ENCODE peak calls at places on chromosomes 11 and 22, in eight cellular contexts. W, U, Q, C, O, A, B and L are unnamed samples. For H3K27me3, the result is how much of the 10 kb centered on the place peaks cover.

GRCh38 chr11:75031771-75032549 is 43.2 kb downstream of the NEU3 start:
- DNase-seq in O (no peak), A (peak), Q (peak), B (peak), U (no peak), C (peak), W (peak), L (peak)

GRCh38 chr11:111148953-111149352 is 96.6 kb upstream of the POU2AF2 start:
- DNase-seq in U (no peak), B (no peak), C (no peak), A (no peak), O (no peak), Q (peak), W (no peak), L (no peak)

GRCh38 chr11:28819741-28820140 is 711.6 kb downstream of the METTL15 start:
- DNase-seq in O (no peak), C (no peak), W (no peak), Q (no peak), U (no peak), B (no peak), A (no peak), L (no peak)

GRCh38 chr11:85595285-85595884 is 31.8 kb downstream of the DLG2 start:
- DNase-seq in A (peak), U (peak), Q (peak), C (peak), W (peak), B (peak), O (peak), L (no peak)

GRCh38 chr11:40337118-40337517 is 1122.3 kb downstream of the LRRC4C start:
- DNase-seq in A (no peak), O (no peak), W (no peak), B (no peak), Q (no peak), C (no peak), U (no peak), L (no peak)

GRCh38 chr11:61775606-61776554 is 16.5 kb downstream of the TMEM258 start:
- DNase-seq in C (no peak), U (no peak), Q (peak), B (no peak), W (no peak), O (no peak), A (no peak), L (no peak)

GRCh38 chr11:78022397-78023396 is at the start of gene KCTD14:
- DNase-seq in W (peak), C (no peak), Q (peak), A (no peak), B (peak), U (no peak), O (no peak), L (no peak)

GRCh38 chr11:124113890-124114289 is 1.4 kb upstream of the VWA5A start:
- DNase-seq in B (no peak), Q (no peak), O (no peak), W (no peak), U (no peak), A (no peak), C (no peak), L (no peak)

GRCh38 chr22:49515486-49515885 is 312.2 kb downstream of the BRD1 start:
- DNase-seq in W (no peak), A (no peak), C (no peak), U (no peak), O (no peak), Q (no peak), B (peak), L (no peak)

GRCh38 chr11:118930152-118930712 is 4.5 kb upstream of the BCL9L start:
- DNase-seq in O (peak), C (peak), W (peak), A (peak), Q (peak), B (peak), U (peak), L (peak)

GRCh38 chr11:81278986-81279385 is 1454.7 kb downstream of the FAM181B start:
- DNase-seq in U (no peak), W (no peak), A (no peak), O (no peak), B (no peak), Q (no peak), C (no peak), L (no peak)

GRCh38 chr11:15139101-15139770 is 24.5 kb downstream of the INSC start:
- DNase-seq in C (no peak), A (no peak), U (no peak), W (no peak), Q (no peak), B (no peak), O (no peak), L (no peak)

GRCh38 chr11:94854770-94855633 is 86.8 kb downstream of the AMOTL1 start:
- DNase-seq in W (no peak), Q (no peak), B (no peak), O (no peak), C (no peak), A (no peak), U (no peak), L (no peak)

GRCh38 chr11:71293961-71294782 is 41.8 kb upstream of the SHANK2 start:
- DNase-seq in B (no peak), W (no peak), A (no peak), U (no peak), C (no peak), Q (no peak), O (no peak), L (no peak)

GRCh38 chr22:47850644-47851151 is 1088.2 kb downstream of the TBC1D22A start:
- DNase-seq in Q (no peak), B (no peak), U (no peak), C (no peak), A (peak), O (no peak), W (no peak), L (no peak)

GRCh38 chr22:49906071-49906798 is 12.0 kb downstream of the ALG12 start:
- DNase-seq in B (no peak), A (no peak), W (no peak), C (no peak), Q (no peak), O (no peak), U (no peak), L (no peak)

GRCh38 chr11:39741066-39741465 is 1718.4 kb downstream of the LRRC4C start:
- DNase-seq in B (no peak), O (no peak), C (no peak), W (no peak), Q (no peak), A (no peak), U (no peak), L (no peak)

GRCh38 chr11:125902927-125903752 is at the start of gene PUS3:
- DNase-seq in W (peak), C (peak), O (no peak), A (peak), Q (peak), U (peak), B (peak), L (peak)

DNA sequence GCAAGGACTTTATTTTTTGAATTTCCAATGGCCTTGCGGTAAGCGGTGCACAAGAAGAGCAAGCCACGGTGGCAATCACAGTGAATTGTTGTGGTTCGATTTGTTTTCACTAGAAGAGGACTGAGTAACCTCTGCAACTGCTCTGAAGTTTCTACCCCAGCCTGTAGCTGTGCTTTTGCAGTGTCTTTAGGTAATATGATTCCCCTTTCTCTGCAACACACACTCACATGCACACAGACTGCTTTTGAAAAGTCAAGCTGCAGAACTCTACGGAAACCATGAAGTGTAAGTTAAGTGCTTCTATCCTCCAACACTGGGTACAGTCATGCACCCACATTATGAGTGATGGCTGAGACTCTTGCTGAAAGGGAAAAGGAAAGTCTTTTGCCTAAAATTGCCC is 38.4 kb downstream of the CD44 start:
- DNase-seq in Q (no peak), W (no peak), A (no peak), C (no peak), U (no peak), O (no peak), B (no peak), L (no peak)
- TF ChIP-seq REST in Q (no peak), W (no peak), A (no peak), C (no peak), U (no peak), O (no peak), B (no peak), L (no peak)

GRCh38 chr22:39924286-39924685 is 23.4 kb downstream of the GRAP2 start:
- DNase-seq in O (no peak), U (no peak), W (no peak), C (no peak), B (no peak), Q (no peak), A (no peak), L (no peak)
- H3K27me3 ChIP-seq in O (under half), U (under half), W (under half), C (half or more), B (under half), Q (under half), A (under half), L (under half)

GRCh38 chr11:68761801-68762200 is 10.5 kb upstream of the TESMIN start:
- DNase-seq in B (no peak), U (no peak), A (no peak), W (no peak), C (no peak), Q (no peak), O (no peak), L (no peak)

GRCh38 chr11:68763926-68764657 is 12.8 kb upstream of the TESMIN start:
- DNase-seq in C (no peak), B (no peak), O (no peak), Q (peak), U (no peak), W (no peak), A (no peak), L (no peak)

GRCh38 chr11:68762481-68762880 is 11.2 kb upstream of the TESMIN start:
- DNase-seq in C (no peak), B (no peak), O (no peak), A (no peak), U (no peak), Q (no peak), W (no peak), L (no peak)

GRCh38 chr11:68764746-68765145 is 13.4 kb upstream of the TESMIN start:
- DNase-seq in C (no peak), A (no peak), B (no peak), O (no peak), U (no peak), Q (no peak), W (no peak), L (no peak)

DNA sequence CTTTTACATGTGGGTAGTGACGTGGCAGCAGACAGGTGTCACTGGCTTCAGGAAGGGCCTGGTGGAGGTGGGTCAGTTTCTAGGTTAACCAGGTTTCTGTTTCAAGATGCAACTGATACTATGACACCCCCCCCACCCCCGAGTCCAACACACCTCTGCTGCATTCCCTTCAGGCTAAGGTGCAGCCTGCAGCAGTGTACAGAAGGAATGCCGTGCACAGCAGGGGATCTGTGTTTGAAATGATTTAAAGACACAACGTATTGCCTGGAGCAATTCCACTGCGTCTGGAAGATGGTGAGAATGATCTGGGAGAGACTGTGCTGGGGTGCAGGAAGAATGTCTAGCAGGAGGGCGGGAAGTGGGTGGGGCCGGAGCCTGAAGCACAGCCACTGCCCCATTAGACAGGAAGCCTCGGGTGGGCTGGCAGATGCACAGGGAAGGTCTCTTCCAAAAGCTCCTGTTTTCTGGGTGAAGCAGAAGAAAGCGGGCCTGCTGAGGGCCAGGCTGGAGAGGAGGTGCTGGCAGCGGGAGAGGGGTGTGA is 11.9 kb upstream of the TESMIN start:
- DNase-seq in Q (peak), C (no peak), B (no peak), U (no peak), W (peak), O (no peak), A (no peak), L (no peak)
- TF ChIP-seq REST in Q (no peak), C (no peak), B (no peak), U (no peak), W (no peak), O (no peak), A (no peak), L (no peak)

DNA sequence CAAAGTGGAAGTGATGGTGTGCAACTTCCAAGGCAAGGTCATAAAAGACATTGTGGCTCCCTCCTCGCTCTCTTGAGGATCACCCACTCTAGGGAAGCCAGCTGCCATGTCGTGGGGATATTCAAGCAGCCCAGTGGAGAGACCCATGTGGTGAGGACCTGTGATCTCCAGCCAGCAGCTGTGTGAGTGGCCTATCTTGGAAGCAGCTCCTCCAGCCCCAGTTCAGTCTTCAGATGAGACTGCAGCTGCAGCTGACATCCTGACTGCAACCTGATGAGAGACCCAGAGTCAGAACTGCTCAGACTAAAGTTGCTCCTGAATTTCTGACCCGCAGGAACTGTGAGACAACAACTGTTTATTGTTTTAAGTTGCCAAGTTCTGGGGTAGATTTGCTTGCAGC is 86.4 kb upstream of the GRK3 start:
- DNase-seq in U (no peak), A (no peak), Q (no peak), O (no peak), B (no peak), W (no peak), C (no peak), L (no peak)
- H3K27me3 ChIP-seq in U (under half), A (under half), Q (under half), O (under half), B (under half), W (under half), C (under half), L (under half)

GRCh38 chr11:45665933-45666647 is 668 bp upstream of the CHST1 start:
- DNase-seq in U (no peak), W (no peak), C (no peak), O (no peak), Q (no peak), A (no peak), B (no peak), L (no peak)
- TF ChIP-seq REST in U (no peak), W (no peak), C (no peak), O (no peak), Q (no peak), A (no peak), B (no peak), L (no peak)

DNA sequence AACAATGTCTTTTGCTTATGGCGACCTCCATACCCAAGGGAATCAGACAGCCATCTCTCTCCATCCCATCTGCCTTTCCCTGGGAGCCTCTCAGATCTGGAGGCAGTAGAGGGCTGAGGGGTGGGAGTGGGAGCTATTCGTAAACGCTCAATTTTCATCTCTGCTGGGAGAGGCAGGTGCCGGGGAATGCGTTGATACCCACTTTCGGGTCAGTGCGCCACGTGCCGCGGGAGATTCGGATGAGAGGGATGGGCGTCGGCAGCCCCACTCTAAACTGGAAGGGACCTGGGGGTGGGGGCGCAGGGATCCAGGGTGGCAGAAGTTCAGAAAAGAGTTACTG is 1.4 kb downstream of the ADAMTS8 start:
- DNase-seq in Q (no peak), C (no peak), W (no peak), U (no peak), A (no peak), B (no peak), O (no peak), L (no peak)
- H3K27me3 ChIP-seq in Q (half or more), C (half or more), W (under half), U (under half), A (half or more), B (half or more), O (under half), L (under half)

GRCh38 chr11:115676206-115676605 is 172.0 kb upstream of the CADM1 start:
- DNase-seq in O (no peak), C (no peak), W (peak), A (no peak), U (no peak), B (no peak), Q (no peak), L (no peak)
- TF ChIP-seq REST in O (no peak), C (no peak), W (no peak), A (no peak), U (no peak), B (no peak), Q (no peak), L (no peak)

DNA sequence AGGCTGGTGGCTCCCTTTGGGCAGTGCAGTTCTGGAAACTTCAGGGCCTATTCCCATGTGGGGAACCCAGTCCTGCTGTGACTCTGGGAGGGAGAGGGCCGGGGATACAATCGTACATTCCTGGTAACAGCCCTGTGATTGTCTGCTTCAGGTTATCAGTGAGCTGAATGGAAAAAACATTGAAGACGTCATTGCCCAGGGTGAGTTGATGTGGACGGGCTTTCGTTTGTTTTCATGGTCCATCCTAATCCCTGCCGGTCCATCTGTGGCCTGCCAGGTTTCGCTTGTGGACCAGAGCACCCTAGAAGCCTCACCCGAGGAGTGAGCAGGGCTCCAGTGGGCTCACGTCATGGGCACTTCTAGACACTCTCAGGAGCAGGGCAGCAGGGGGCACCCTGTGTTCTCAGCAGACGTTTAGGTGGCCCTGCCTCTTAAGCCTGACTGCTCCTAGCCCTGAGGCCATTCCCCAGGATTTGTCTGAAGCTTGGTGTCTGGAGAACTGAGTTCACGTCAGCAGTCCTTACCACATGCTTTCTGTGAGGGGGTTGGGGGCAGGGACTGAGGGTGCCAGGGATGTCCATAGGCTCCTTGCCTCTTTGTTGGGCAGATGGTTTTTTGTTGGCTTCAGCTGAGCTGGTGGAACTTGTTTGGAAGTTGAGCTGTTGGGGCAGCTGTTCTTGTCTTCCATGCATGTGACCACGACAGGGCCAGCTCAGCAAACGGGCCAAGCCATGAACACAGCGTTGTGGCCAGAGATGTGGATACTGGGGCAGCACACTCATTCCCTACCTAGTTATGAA is 1.9 kb downstream of the RPLP2 start:
- DNase-seq in W (no peak), B (no peak), A (no peak), O (no peak), Q (no peak), U (no peak), C (no peak), L (peak)
- H3K27me3 ChIP-seq in W (under half), B (under half), A (under half), O (under half), Q (under half), U (under half), C (under half), L (under half)